ENCODE peak calls at places on chromosomes 7 and 10, in five cellular contexts. One of them, this sample, is unnamed.

GRCh38 chr7:17846935-17847334 is 93.4 kb downstream of the SNX13 start:
- DNase-seq in stimulated activated CD4-positive, alpha-beta T cell treated with anti-CD3 and anti-CD28 coated beads, TNF-alpha, amount 100 ng/mL, for 24 hours: no peak
- DNase-seq in astrocyte: no peak
- DNase-seq in CD4-positive, CD25-positive, alpha-beta regulatory T cell: no peak
- DNase-seq in HepG2: no peak
- DNase-seq in this sample: no peak

GRCh38 chr7:140084972-140085371 is 22.2 kb upstream of the PARP12 start:
- DNase-seq in stimulated activated CD4-positive, alpha-beta T cell treated with anti-CD3 and anti-CD28 coated beads, TNF-alpha, amount 100 ng/mL, for 24 hours: no peak
- DNase-seq in astrocyte: no peak
- DNase-seq in CD4-positive, CD25-positive, alpha-beta regulatory T cell: peak; percentile 26
- DNase-seq in HepG2: no peak
- DNase-seq in this sample: no peak

GRCh38 chr7:23393636-23394035 is 76.7 kb downstream of the IGF2BP3 start:
- DNase-seq in stimulated activated CD4-positive, alpha-beta T cell treated with anti-CD3 and anti-CD28 coated beads, TNF-alpha, amount 100 ng/mL, for 24 hours: no peak
- DNase-seq in astrocyte: no peak
- DNase-seq in CD4-positive, CD25-positive, alpha-beta regulatory T cell: no peak
- DNase-seq in HepG2: no peak
- DNase-seq in this sample: no peak

GRCh38 chr10:42933454-42934340 is 143.2 kb upstream of the RET start:
- DNase-seq in stimulated activated CD4-positive, alpha-beta T cell treated with anti-CD3 and anti-CD28 coated beads, TNF-alpha, amount 100 ng/mL, for 24 hours: no peak
- DNase-seq in astrocyte: no peak
- DNase-seq in CD4-positive, CD25-positive, alpha-beta regulatory T cell: peak; percentile 28
- DNase-seq in HepG2: no peak
- DNase-seq in this sample: no peak

GRCh38 chr7:129343099-129343700 is 91.0 kb upstream of the STRIP2 start:
- DNase-seq in stimulated activated CD4-positive, alpha-beta T cell treated with anti-CD3 and anti-CD28 coated beads, TNF-alpha, amount 100 ng/mL, for 24 hours: peak; percentile 8
- DNase-seq in astrocyte: peak; percentile 19
- DNase-seq in CD4-positive, CD25-positive, alpha-beta regulatory T cell: peak; percentile 41
- DNase-seq in HepG2: peak; percentile 19
- DNase-seq in this sample: peak; percentile 35

GRCh38 chr7:102978280-102978679 is 65.5 kb downstream of the LRRC17 start:
- DNase-seq in stimulated activated CD4-positive, alpha-beta T cell treated with anti-CD3 and anti-CD28 coated beads, TNF-alpha, amount 100 ng/mL, for 24 hours: no peak
- DNase-seq in astrocyte: peak; percentile 97
- DNase-seq in CD4-positive, CD25-positive, alpha-beta regulatory T cell: no peak
- DNase-seq in HepG2: no peak
- DNase-seq in this sample: no peak

GRCh38 chr7:158448701-158449100 is 138.9 kb downstream of the PTPRN2 start:
- DNase-seq in stimulated activated CD4-positive, alpha-beta T cell treated with anti-CD3 and anti-CD28 coated beads, TNF-alpha, amount 100 ng/mL, for 24 hours: no peak
- DNase-seq in astrocyte: no peak
- DNase-seq in CD4-positive, CD25-positive, alpha-beta regulatory T cell: no peak
- DNase-seq in HepG2: no peak
- DNase-seq in this sample: no peak

GRCh38 chr10:8262317-8262716 is 207.8 kb downstream of the GATA3 start:
- DNase-seq in stimulated activated CD4-positive, alpha-beta T cell treated with anti-CD3 and anti-CD28 coated beads, TNF-alpha, amount 100 ng/mL, for 24 hours: no peak
- DNase-seq in astrocyte: no peak
- DNase-seq in CD4-positive, CD25-positive, alpha-beta regulatory T cell: no peak
- DNase-seq in HepG2: no peak
- DNase-seq in this sample: no peak

GRCh38 chr7:104024632-104025031 is 35.2 kb upstream of the RELN start:
- DNase-seq in stimulated activated CD4-positive, alpha-beta T cell treated with anti-CD3 and anti-CD28 coated beads, TNF-alpha, amount 100 ng/mL, for 24 hours: no peak
- DNase-seq in astrocyte: no peak
- DNase-seq in CD4-positive, CD25-positive, alpha-beta regulatory T cell: no peak
- DNase-seq in HepG2: peak; percentile 56
- DNase-seq in this sample: no peak

GRCh38 chr7:151008511-151009323 is 15.6 kb downstream of the ATG9B start:
- DNase-seq in stimulated activated CD4-positive, alpha-beta T cell treated with anti-CD3 and anti-CD28 coated beads, TNF-alpha, amount 100 ng/mL, for 24 hours: peak; percentile 54
- DNase-seq in astrocyte: no peak
- DNase-seq in CD4-positive, CD25-positive, alpha-beta regulatory T cell: peak; percentile 68
- DNase-seq in HepG2: peak; percentile 47
- DNase-seq in this sample: peak; percentile 80

GRCh38 chr7:45088821-45089313 is at the start of gene NACAD:
- DNase-seq in stimulated activated CD4-positive, alpha-beta T cell treated with anti-CD3 and anti-CD28 coated beads, TNF-alpha, amount 100 ng/mL, for 24 hours: no peak
- DNase-seq in astrocyte: peak; percentile 19
- DNase-seq in CD4-positive, CD25-positive, alpha-beta regulatory T cell: no peak
- DNase-seq in HepG2: no peak
- DNase-seq in this sample: no peak

GRCh38 chr7:133973710-133974109 is 153.4 kb upstream of the LRGUK start:
- DNase-seq in stimulated activated CD4-positive, alpha-beta T cell treated with anti-CD3 and anti-CD28 coated beads, TNF-alpha, amount 100 ng/mL, for 24 hours: no peak
- DNase-seq in astrocyte: no peak
- DNase-seq in CD4-positive, CD25-positive, alpha-beta regulatory T cell: no peak
- DNase-seq in HepG2: no peak
- DNase-seq in this sample: no peak

GRCh38 chr10:3106908-3107425 is 39.6 kb downstream of the PFKP start:
- DNase-seq in stimulated activated CD4-positive, alpha-beta T cell treated with anti-CD3 and anti-CD28 coated beads, TNF-alpha, amount 100 ng/mL, for 24 hours: no peak
- DNase-seq in astrocyte: peak; percentile 82
- DNase-seq in CD4-positive, CD25-positive, alpha-beta regulatory T cell: no peak
- DNase-seq in HepG2: no peak
- DNase-seq in this sample: no peak

GRCh38 chr7:154674191-154674590 is 328.7 kb downstream of the PAXIP1 start:
- DNase-seq in stimulated activated CD4-positive, alpha-beta T cell treated with anti-CD3 and anti-CD28 coated beads, TNF-alpha, amount 100 ng/mL, for 24 hours: no peak
- DNase-seq in astrocyte: no peak
- DNase-seq in CD4-positive, CD25-positive, alpha-beta regulatory T cell: no peak
- DNase-seq in HepG2: no peak
- DNase-seq in this sample: no peak

GRCh38 chr7:106618480-106618879 is 42.5 kb downstream of the CCDC71L start:
- DNase-seq in stimulated activated CD4-positive, alpha-beta T cell treated with anti-CD3 and anti-CD28 coated beads, TNF-alpha, amount 100 ng/mL, for 24 hours: no peak
- DNase-seq in astrocyte: peak; percentile 71
- DNase-seq in CD4-positive, CD25-positive, alpha-beta regulatory T cell: no peak
- DNase-seq in HepG2: no peak
- DNase-seq in this sample: no peak

GRCh38 chr10:4213441-4213840 is 428.4 kb upstream of the KLF6 start:
- DNase-seq in stimulated activated CD4-positive, alpha-beta T cell treated with anti-CD3 and anti-CD28 coated beads, TNF-alpha, amount 100 ng/mL, for 24 hours: no peak
- DNase-seq in astrocyte: no peak
- DNase-seq in CD4-positive, CD25-positive, alpha-beta regulatory T cell: no peak
- DNase-seq in HepG2: no peak
- DNase-seq in this sample: no peak

GRCh38 chr7:87016606-87017005 is 42.8 kb downstream of the ELAPOR2 start:
- DNase-seq in stimulated activated CD4-positive, alpha-beta T cell treated with anti-CD3 and anti-CD28 coated beads, TNF-alpha, amount 100 ng/mL, for 24 hours: no peak
- DNase-seq in astrocyte: no peak
- DNase-seq in CD4-positive, CD25-positive, alpha-beta regulatory T cell: no peak
- DNase-seq in HepG2: peak; percentile 5
- DNase-seq in this sample: no peak

GRCh38 chr7:131581241-131582157 is 25.1 kb upstream of the PODXL start:
- DNase-seq in stimulated activated CD4-positive, alpha-beta T cell treated with anti-CD3 and anti-CD28 coated beads, TNF-alpha, amount 100 ng/mL, for 24 hours: no peak
- DNase-seq in astrocyte: no peak
- DNase-seq in CD4-positive, CD25-positive, alpha-beta regulatory T cell: no peak
- DNase-seq in HepG2: no peak
- DNase-seq in this sample: no peak

GRCh38 chr10:132714096-132714721 is 71.7 kb downstream of the NKX6-2 start:
- DNase-seq in stimulated activated CD4-positive, alpha-beta T cell treated with anti-CD3 and anti-CD28 coated beads, TNF-alpha, amount 100 ng/mL, for 24 hours: no peak
- DNase-seq in astrocyte: peak; percentile 26
- DNase-seq in CD4-positive, CD25-positive, alpha-beta regulatory T cell: no peak
- DNase-seq in HepG2: no peak
- DNase-seq in this sample: no peak

GRCh38 chr10:63713191-63714144 is 192.3 kb downstream of the REEP3 start:
- DNase-seq in stimulated activated CD4-positive, alpha-beta T cell treated with anti-CD3 and anti-CD28 coated beads, TNF-alpha, amount 100 ng/mL, for 24 hours: no peak
- DNase-seq in astrocyte: peak; percentile 65
- DNase-seq in CD4-positive, CD25-positive, alpha-beta regulatory T cell: no peak
- DNase-seq in HepG2: peak; percentile 9
- DNase-seq in this sample: no peak

GRCh38 chr7:87874066-87874465 is 2.1 kb downstream of the SLC25A40 start:
- DNase-seq in stimulated activated CD4-positive, alpha-beta T cell treated with anti-CD3 and anti-CD28 coated beads, TNF-alpha, amount 100 ng/mL, for 24 hours: no peak
- DNase-seq in astrocyte: no peak
- DNase-seq in CD4-positive, CD25-positive, alpha-beta regulatory T cell: no peak
- DNase-seq in HepG2: no peak
- DNase-seq in this sample: peak; percentile 9

This sample was measured in germinal center.